ENCODE peak calls at places on chromosomes 16 and 17, in five cellular contexts. P is spleen; Q is HCT116; M is CD4-positive, alpha-beta memory T cell; F is CD8-positive, alpha-beta T cell. T is an unnamed sample.

GRCh38 chr17:40419559-40420331 is 2.0 kb upstream of the TOP2A start:
- DNase-seq in P (no peak), M (no peak), F (no peak), Q (no peak), T (no peak)

GRCh38 chr16:47721016-47721673 is 260.0 kb downstream of the PHKB start:
- DNase-seq in F (no peak), Q (no peak), P (no peak), M (no peak), T (no peak)

GRCh38 chr16:50284131-50284911 is 18.0 kb downstream of the ADCY7 start:
- DNase-seq in F (peak; percentile 67), M (no peak), Q (no peak), P (peak; percentile 84), T (peak; percentile 81)

GRCh38 chr17:4175921-4176802 is 33.2 kb downstream of the CYB5D2 start:
- DNase-seq in M (peak; percentile 68), Q (no peak), F (peak; percentile 71), P (peak; percentile 73), T (no peak)

GRCh38 chr17:82228842-82229685 is at the start of gene SLC16A3:
- DNase-seq in P (peak; percentile 95), M (peak; percentile 68), Q (no peak), F (peak; percentile 74), T (peak; percentile 90)

GRCh38 chr16:88781140-88782077 is 3.6 kb downstream of the PIEZO1 start:
- DNase-seq in M (peak; percentile 72), F (peak; percentile 81), P (peak; percentile 92), Q (no peak), T (peak; percentile 85)

GRCh38 chr16:4216631-4217030 is 25.2 kb downstream of the SRL start:
- DNase-seq in F (no peak), M (no peak), P (no peak), Q (no peak), T (no peak)

GRCh38 chr16:65684230-65684629 is 562.4 kb upstream of the CDH11 start:
- DNase-seq in M (no peak), F (no peak), P (no peak), Q (no peak), T (no peak)

GRCh38 chr17:19938736-19939135 is 38.9 kb downstream of the AKAP10 start:
- DNase-seq in P (no peak), Q (no peak), F (no peak), M (no peak), T (no peak)

GRCh38 chr17:31216053-31216751 is 80.8 kb downstream of the OMG start:
- DNase-seq in P (no peak), Q (peak; percentile 19), M (peak; percentile 33), F (no peak), T (no peak)

GRCh38 chr17:339193-340061 is 13.2 kb downstream of the RPH3AL start:
- DNase-seq in Q (no peak), M (no peak), F (no peak), P (peak; percentile 65), T (peak; percentile 71)

GRCh38 chr17:74413491-74413890 is 18.4 kb upstream of the GPRC5C start:
- DNase-seq in P (no peak), Q (no peak), M (no peak), F (no peak), T (no peak)

GRCh38 chr17:78355045-78355641 is 4.7 kb downstream of the SOCS3 start:
- DNase-seq in F (no peak), P (no peak), Q (no peak), M (peak; percentile 60), T (no peak)

GRCh38 chr17:78357177-78357586 is 2.7 kb downstream of the SOCS3 start:
- DNase-seq in P (no peak), Q (no peak), M (no peak), F (no peak), T (peak; percentile 78)

GRCh38 chr17:78355701-78356100 is 4.2 kb downstream of the SOCS3 start:
- DNase-seq in Q (no peak), M (no peak), P (no peak), F (no peak), T (no peak)

GRCh38 chr17:78357687-78358537 is 2.0 kb downstream of the SOCS3 start:
- DNase-seq in P (no peak), M (no peak), F (no peak), Q (no peak), T (no peak)

GRCh38 chr17:78356163-78356713 is 3.6 kb downstream of the SOCS3 start:
- DNase-seq in P (peak; percentile 94), M (peak; percentile 96), Q (no peak), F (peak; percentile 78), T (no peak)
- H3K27me3 ChIP-seq in P (no peaks in the 10 kb centered on the region), M (no peaks in the 10 kb centered on the region), Q (no peaks in the 10 kb centered on the region), F (no peaks in the 10 kb centered on the region), T (no peaks in the 10 kb centered on the region)

GRCh38 chr17:48612854-48613691 is 2.0 kb downstream of the HOXB8 start:
- DNase-seq in M (peak; percentile 56), F (no peak), Q (no peak), P (peak; percentile 47), T (no peak)
- H3K27ac ChIP-seq in M (no peak overlapping the region), F (no peak overlapping the region), Q (peak overlapping the region; percentile 98), P (no peak overlapping the region), T (no peak overlapping the region)

DNA sequence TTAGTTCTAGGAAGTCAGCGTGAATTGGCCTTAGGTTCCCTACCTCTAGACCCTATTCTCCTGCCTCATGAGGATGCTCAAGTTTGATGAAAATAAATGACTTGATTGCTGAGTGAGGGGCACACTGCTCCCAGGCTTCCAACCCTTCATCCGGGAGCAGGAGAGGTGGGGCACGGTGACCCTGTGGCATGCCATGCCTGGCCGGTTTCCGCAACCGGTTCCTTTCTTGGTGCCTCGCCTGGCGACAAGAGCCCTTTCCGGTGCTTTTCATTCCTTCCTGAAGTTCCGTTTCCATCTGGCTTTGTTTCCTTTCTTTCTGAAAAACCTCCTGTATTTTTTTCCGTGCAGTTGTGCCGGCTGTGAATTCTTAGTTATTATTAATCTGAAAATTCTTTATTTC is 27.7 kb downstream of the CRAMP1 start:
- DNase-seq in F (no peak), P (no peak), M (no peak), Q (no peak), T (no peak)
- H3K36me3 ChIP-seq in F (peaks cover 39% of the 10 kb centered on the region), P (peaks cover 97% of the 10 kb centered on the region), M (peaks cover 70% of the 10 kb centered on the region), Q (peaks cover 23% of the 10 kb centered on the region), T (peaks cover 83% of the 10 kb centered on the region)

GRCh38 chr17:49013311-49014205 is 16.4 kb downstream of the IGF2BP1 start:
- DNase-seq in M (no peak), Q (no peak), P (no peak), F (no peak), T (no peak)

GRCh38 chr17:49018116-49018612 is 21.0 kb downstream of the IGF2BP1 start:
- DNase-seq in M (no peak), Q (no peak), F (no peak), P (no peak), T (no peak)

GRCh38 chr17:49015179-49015923 is 18.2 kb downstream of the IGF2BP1 start:
- DNase-seq in F (no peak), M (no peak), Q (no peak), P (no peak), T (no peak)

GRCh38 chr17:49016775-49017463 is 19.7 kb downstream of the IGF2BP1 start:
- DNase-seq in P (no peak), F (no peak), M (no peak), Q (peak; percentile 76), T (peak; percentile 69)

DNA sequence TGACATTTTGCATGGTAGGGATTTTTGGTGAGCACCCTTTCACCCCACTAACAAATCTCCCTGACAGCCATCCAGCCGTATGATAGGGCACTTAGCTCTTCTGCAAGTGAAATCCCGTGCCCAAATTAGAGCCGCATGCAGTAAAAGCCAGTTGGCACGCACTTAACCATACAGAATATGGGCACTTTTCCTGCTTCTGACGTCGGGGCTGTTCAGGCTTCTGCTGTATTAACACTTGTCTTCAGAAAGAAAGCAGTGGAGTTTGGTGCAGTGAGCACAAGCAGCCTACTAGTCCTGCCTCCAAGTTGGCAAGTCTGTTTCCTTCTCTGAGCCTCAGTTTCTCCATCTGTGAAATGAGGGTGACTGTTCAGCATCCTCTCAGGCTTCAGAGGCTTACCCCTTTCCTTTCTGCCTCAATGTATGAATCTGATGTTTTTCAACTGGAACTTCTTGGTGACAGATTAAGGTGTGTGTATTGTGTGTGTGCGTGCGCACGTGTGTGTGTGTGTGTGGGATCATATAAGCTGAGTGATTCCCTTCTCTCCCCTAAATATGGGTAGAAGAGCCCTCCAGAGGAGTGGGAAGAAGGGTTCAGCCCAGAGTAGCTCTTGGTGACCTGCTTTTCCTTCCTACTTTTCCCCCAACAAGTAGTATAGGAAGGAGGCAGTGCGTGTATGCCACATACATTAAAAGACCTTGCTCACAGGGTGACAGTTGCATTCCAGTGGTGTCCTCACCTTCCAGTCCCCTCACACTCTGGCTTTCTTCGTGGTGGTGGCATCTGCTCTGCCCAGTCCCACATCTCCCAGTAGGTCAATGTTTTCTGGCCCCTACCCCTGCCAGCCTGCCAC is 19.0 kb downstream of the IGF2BP1 start:
- DNase-seq in M (no peak), F (no peak), P (no peak), Q (no peak), T (no peak)
- H3K27me3 ChIP-seq in M (no peaks in the 10 kb centered on the region), F (peaks cover 7% of the 10 kb centered on the region), P (no peaks in the 10 kb centered on the region), Q (no peaks in the 10 kb centered on the region), T (peaks cover 71% of the 10 kb centered on the region)

DNA sequence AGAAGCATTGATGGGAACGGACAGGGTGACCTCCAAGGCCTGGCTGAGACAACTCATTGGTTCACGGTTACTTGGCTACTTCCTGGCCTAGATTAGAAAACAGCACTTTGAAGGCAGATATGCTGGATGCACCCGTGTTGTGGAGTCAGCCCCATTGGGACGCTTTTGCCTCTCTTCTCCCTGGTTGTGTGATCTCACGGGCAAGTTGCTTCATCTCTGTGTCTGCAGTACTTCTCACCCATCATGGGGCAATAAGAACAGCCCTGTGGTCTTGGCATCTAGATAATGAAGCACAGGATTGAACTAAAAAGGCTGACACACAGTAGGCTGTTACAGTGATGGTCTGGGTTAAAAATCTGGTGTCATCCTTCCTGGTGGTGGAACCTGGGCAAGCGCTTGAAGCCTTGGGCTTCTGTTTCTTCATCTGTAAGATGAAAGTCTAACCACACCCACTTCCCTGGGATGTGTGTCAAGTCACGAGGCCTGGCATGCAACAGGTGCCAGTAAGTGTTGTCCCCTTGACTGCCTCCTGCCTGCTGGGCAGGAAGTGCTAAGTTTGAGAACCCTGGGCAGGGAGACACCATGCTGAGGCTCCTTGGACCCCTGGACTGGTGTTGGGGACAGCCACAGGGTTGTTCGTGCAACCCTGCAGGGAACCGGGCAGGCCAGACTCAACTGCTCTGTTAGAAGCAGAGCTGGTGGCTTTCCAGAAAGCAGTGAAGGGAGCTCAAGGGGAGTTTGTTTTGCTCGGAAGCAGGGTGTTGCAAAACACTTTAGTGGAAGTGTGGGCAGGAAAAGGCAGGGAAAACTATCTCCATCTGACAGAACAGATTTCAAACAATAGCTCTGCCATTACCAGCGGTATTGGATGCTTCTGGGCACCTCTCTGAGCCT is 6.0 kb upstream of the MAP2K3 start:
- DNase-seq in P (peak; percentile 87), M (peak; percentile 76), F (peak; percentile 70), Q (no peak), T (no peak)
- H3K27ac ChIP-seq in P (peak overlapping the region; percentile 66), M (peak overlapping the region; percentile 59), F (no peak overlapping the region), Q (no peak overlapping the region), T (peak overlapping the region; percentile 56)